ENCODE peak calls at places on chromosome X, in eight cellular contexts. One of them, this sample, is unnamed.

GRCh38 chrX:24117288-24117687 is 32.2 kb upstream of the ZFX start:
- DNase-seq in sigmoid colon: peak; percentile 71
- DNase-seq in CD4-positive, alpha-beta memory T cell: no peak
- DNase-seq in CD8-positive, alpha-beta T cell: no peak
- DNase-seq in fibroblast of lung: peak; percentile 72
- DNase-seq in Karpas-422: no peak
- DNase-seq in tibial artery: no peak
- DNase-seq in HepG2: no peak
- DNase-seq in this sample: peak; percentile 79

GRCh38 chrX:41621236-41621651 is 67.5 kb upstream of the GPR34 start:
- DNase-seq in sigmoid colon: no peak
- DNase-seq in CD4-positive, alpha-beta memory T cell: no peak
- DNase-seq in CD8-positive, alpha-beta T cell: no peak
- DNase-seq in fibroblast of lung: peak; percentile 53
- DNase-seq in Karpas-422: no peak
- DNase-seq in tibial artery: no peak
- DNase-seq in HepG2: no peak
- DNase-seq in this sample: no peak

GRCh38 chrX:103480526-103480925 is 38.8 kb downstream of the RAB40A start:
- DNase-seq in sigmoid colon: no peak
- DNase-seq in CD4-positive, alpha-beta memory T cell: no peak
- DNase-seq in CD8-positive, alpha-beta T cell: no peak
- DNase-seq in fibroblast of lung: no peak
- DNase-seq in Karpas-422: no peak
- DNase-seq in tibial artery: no peak
- DNase-seq in HepG2: no peak
- DNase-seq in this sample: no peak

GRCh38 chrX:100677616-100678181 is 33.7 kb downstream of the SRPX2 start:
- DNase-seq in sigmoid colon: no peak
- DNase-seq in CD4-positive, alpha-beta memory T cell: no peak
- DNase-seq in CD8-positive, alpha-beta T cell: no peak
- DNase-seq in fibroblast of lung: peak; percentile 66
- DNase-seq in Karpas-422: no peak
- DNase-seq in tibial artery: no peak
- DNase-seq in HepG2: no peak
- DNase-seq in this sample: no peak

GRCh38 chrX:135931644-135932487 is 38.4 kb downstream of the SAGE1 start:
- DNase-seq in sigmoid colon: no peak
- DNase-seq in CD4-positive, alpha-beta memory T cell: no peak
- DNase-seq in CD8-positive, alpha-beta T cell: peak; percentile 1
- DNase-seq in fibroblast of lung: peak; percentile 20
- DNase-seq in Karpas-422: peak; percentile 74
- DNase-seq in tibial artery: no peak
- DNase-seq in HepG2: peak; percentile 15
- DNase-seq in this sample: peak; percentile 66

GRCh38 chrX:77689376-77689775 is 96.6 kb downstream of the ATRX start:
- DNase-seq in sigmoid colon: no peak
- DNase-seq in CD4-positive, alpha-beta memory T cell: no peak
- DNase-seq in CD8-positive, alpha-beta T cell: no peak
- DNase-seq in fibroblast of lung: no peak
- DNase-seq in Karpas-422: no peak
- DNase-seq in tibial artery: no peak
- DNase-seq in HepG2: no peak
- DNase-seq in this sample: no peak

GRCh38 chrX:139967300-139967699 is 2.0 kb upstream of the CXorf66 start:
- DNase-seq in sigmoid colon: no peak
- DNase-seq in CD4-positive, alpha-beta memory T cell: no peak
- DNase-seq in CD8-positive, alpha-beta T cell: no peak
- DNase-seq in fibroblast of lung: no peak
- DNase-seq in Karpas-422: peak; percentile 71
- DNase-seq in tibial artery: no peak
- DNase-seq in HepG2: peak; percentile 9
- DNase-seq in this sample: peak; percentile 6

GRCh38 chrX:39653656-39654055 is 444.1 kb downstream of the BCOR start:
- DNase-seq in sigmoid colon: no peak
- DNase-seq in CD4-positive, alpha-beta memory T cell: no peak
- DNase-seq in CD8-positive, alpha-beta T cell: no peak
- DNase-seq in fibroblast of lung: peak; percentile 40
- DNase-seq in Karpas-422: no peak
- DNase-seq in tibial artery: no peak
- DNase-seq in HepG2: no peak
- DNase-seq in this sample: no peak

GRCh38 chrX:30992381-30992904 is 79.4 kb downstream of the FTHL17 start:
- DNase-seq in sigmoid colon: no peak
- DNase-seq in CD4-positive, alpha-beta memory T cell: no peak
- DNase-seq in CD8-positive, alpha-beta T cell: no peak
- DNase-seq in fibroblast of lung: peak; percentile 15
- DNase-seq in Karpas-422: no peak
- DNase-seq in tibial artery: no peak
- DNase-seq in HepG2: peak; percentile 93
- DNase-seq in this sample: no peak

GRCh38 chrX:134244043-134244442 is 7.1 kb downstream of the CCDC160 start:
- DNase-seq in sigmoid colon: no peak
- DNase-seq in CD4-positive, alpha-beta memory T cell: no peak
- DNase-seq in CD8-positive, alpha-beta T cell: no peak
- DNase-seq in fibroblast of lung: peak; percentile 58
- DNase-seq in Karpas-422: no peak
- DNase-seq in tibial artery: no peak
- DNase-seq in HepG2: no peak
- DNase-seq in this sample: peak; percentile 51

GRCh38 chrX:46628406-46629371 is 55.1 kb downstream of the CHST7 start:
- DNase-seq in sigmoid colon: peak; percentile 91
- DNase-seq in CD4-positive, alpha-beta memory T cell: peak; percentile 23
- DNase-seq in CD8-positive, alpha-beta T cell: no peak
- DNase-seq in fibroblast of lung: peak; percentile 42
- DNase-seq in Karpas-422: no peak
- DNase-seq in tibial artery: peak; percentile 80
- DNase-seq in HepG2: no peak
- DNase-seq in this sample: peak; percentile 39

GRCh38 chrX:10783451-10783995 is 163.1 kb upstream of the MID1 start:
- DNase-seq in sigmoid colon: no peak
- DNase-seq in CD4-positive, alpha-beta memory T cell: no peak
- DNase-seq in CD8-positive, alpha-beta T cell: no peak
- DNase-seq in fibroblast of lung: no peak
- DNase-seq in Karpas-422: no peak
- DNase-seq in tibial artery: no peak
- DNase-seq in HepG2: no peak
- DNase-seq in this sample: peak; percentile 59

GRCh38 chrX:97211070-97211469 is 327.4 kb downstream of the RPA4 start:
- DNase-seq in sigmoid colon: no peak
- DNase-seq in CD4-positive, alpha-beta memory T cell: no peak
- DNase-seq in CD8-positive, alpha-beta T cell: no peak
- DNase-seq in fibroblast of lung: no peak
- DNase-seq in Karpas-422: no peak
- DNase-seq in tibial artery: no peak
- DNase-seq in HepG2: no peak
- DNase-seq in this sample: no peak

GRCh38 chrX:49003696-49004095 is 1.6 kb upstream of the GRIPAP1 start:
- DNase-seq in sigmoid colon: no peak
- DNase-seq in CD4-positive, alpha-beta memory T cell: no peak
- DNase-seq in CD8-positive, alpha-beta T cell: no peak
- DNase-seq in fibroblast of lung: no peak
- DNase-seq in Karpas-422: peak; percentile 47
- DNase-seq in tibial artery: no peak
- DNase-seq in HepG2: peak; percentile 9
- DNase-seq in this sample: no peak

GRCh38 chrX:68839771-68840170 is 10.9 kb downstream of the EFNB1 start:
- DNase-seq in sigmoid colon: peak; percentile 50
- DNase-seq in CD4-positive, alpha-beta memory T cell: no peak
- DNase-seq in CD8-positive, alpha-beta T cell: no peak
- DNase-seq in fibroblast of lung: no peak
- DNase-seq in Karpas-422: no peak
- DNase-seq in tibial artery: no peak
- DNase-seq in HepG2: no peak
- DNase-seq in this sample: no peak

GRCh38 chrX:129462707-129463106 is 60.6 kb downstream of the SMARCA1 start:
- DNase-seq in sigmoid colon: no peak
- DNase-seq in CD4-positive, alpha-beta memory T cell: no peak
- DNase-seq in CD8-positive, alpha-beta T cell: no peak
- DNase-seq in fibroblast of lung: no peak
- DNase-seq in Karpas-422: no peak
- DNase-seq in tibial artery: no peak
- DNase-seq in HepG2: no peak
- DNase-seq in this sample: peak; percentile 22

GRCh38 chrX:2520539-2520938 is 19.8 kb upstream of the DHRSX start:
- DNase-seq in sigmoid colon: no peak
- DNase-seq in CD4-positive, alpha-beta memory T cell: no peak
- DNase-seq in CD8-positive, alpha-beta T cell: no peak
- DNase-seq in fibroblast of lung: no peak
- DNase-seq in Karpas-422: no peak
- DNase-seq in tibial artery: no peak
- DNase-seq in HepG2: no peak
- DNase-seq in this sample: no peak

GRCh38 chrX:7107968-7108480 is 39.5 kb upstream of the STS start:
- DNase-seq in sigmoid colon: no peak
- DNase-seq in CD4-positive, alpha-beta memory T cell: no peak
- DNase-seq in CD8-positive, alpha-beta T cell: no peak
- DNase-seq in fibroblast of lung: no peak
- DNase-seq in Karpas-422: peak; percentile 67
- DNase-seq in tibial artery: no peak
- DNase-seq in HepG2: no peak
- DNase-seq in this sample: no peak
- H3K4me1 ChIP-seq in sigmoid colon: no peaks in the 10 kb centered on the region
- H3K4me1 ChIP-seq in CD4-positive, alpha-beta memory T cell: peaks cover 5% of the 10 kb centered on the region
- H3K4me1 ChIP-seq in CD8-positive, alpha-beta T cell: no peaks in the 10 kb centered on the region
- H3K4me1 ChIP-seq in fibroblast of lung: peaks cover 3% of the 10 kb centered on the region
- H3K4me1 ChIP-seq in Karpas-422: peaks cover 62% of the 10 kb centered on the region
- H3K4me1 ChIP-seq in tibial artery: no peaks in the 10 kb centered on the region
- H3K4me1 ChIP-seq in HepG2: peaks cover 9% of the 10 kb centered on the region
- H3K4me1 ChIP-seq in this sample: no peaks in the 10 kb centered on the region

GRCh38 chrX:132740316-132741123 is 217.9 kb downstream of the HS6ST2 start:
- DNase-seq in sigmoid colon: no peak
- DNase-seq in CD4-positive, alpha-beta memory T cell: no peak
- DNase-seq in CD8-positive, alpha-beta T cell: no peak
- DNase-seq in fibroblast of lung: no peak
- DNase-seq in Karpas-422: peak; percentile 43
- DNase-seq in tibial artery: no peak
- DNase-seq in HepG2: no peak
- DNase-seq in this sample: peak; percentile 25
- H3K4me1 ChIP-seq in sigmoid colon: no peaks in the 10 kb centered on the region
- H3K4me1 ChIP-seq in CD4-positive, alpha-beta memory T cell: peaks cover 16% of the 10 kb centered on the region
- H3K4me1 ChIP-seq in CD8-positive, alpha-beta T cell: peaks cover 18% of the 10 kb centered on the region
- H3K4me1 ChIP-seq in fibroblast of lung: no peaks in the 10 kb centered on the region
- H3K4me1 ChIP-seq in Karpas-422: no peaks in the 10 kb centered on the region
- H3K4me1 ChIP-seq in tibial artery: no peaks in the 10 kb centered on the region
- H3K4me1 ChIP-seq in HepG2: no peaks in the 10 kb centered on the region
- H3K4me1 ChIP-seq in this sample: no peaks in the 10 kb centered on the region

GRCh38 chrX:150570512-150570911 is 2.1 kb downstream of the MTM1 start:
- DNase-seq in sigmoid colon: no peak
- DNase-seq in CD4-positive, alpha-beta memory T cell: no peak
- DNase-seq in CD8-positive, alpha-beta T cell: no peak
- DNase-seq in fibroblast of lung: no peak
- DNase-seq in Karpas-422: no peak
- DNase-seq in tibial artery: no peak
- DNase-seq in HepG2: peak; percentile 93
- DNase-seq in this sample: peak; percentile 19

GRCh38 chrX:150574824-150575409 is 6.5 kb downstream of the MTM1 start:
- DNase-seq in sigmoid colon: no peak
- DNase-seq in CD4-positive, alpha-beta memory T cell: no peak
- DNase-seq in CD8-positive, alpha-beta T cell: no peak
- DNase-seq in fibroblast of lung: no peak
- DNase-seq in Karpas-422: no peak
- DNase-seq in tibial artery: no peak
- DNase-seq in HepG2: no peak
- DNase-seq in this sample: peak; percentile 16

GRCh38 chrX:150572206-150572605 is 3.8 kb downstream of the MTM1 start:
- DNase-seq in sigmoid colon: no peak
- DNase-seq in CD4-positive, alpha-beta memory T cell: no peak
- DNase-seq in CD8-positive, alpha-beta T cell: no peak
- DNase-seq in fibroblast of lung: no peak
- DNase-seq in Karpas-422: no peak
- DNase-seq in tibial artery: no peak
- DNase-seq in HepG2: no peak
- DNase-seq in this sample: no peak

GRCh38 chrX:150575415-150575814 is 7.0 kb downstream of the MTM1 start:
- DNase-seq in sigmoid colon: no peak
- DNase-seq in CD4-positive, alpha-beta memory T cell: peak; percentile 85
- DNase-seq in CD8-positive, alpha-beta T cell: peak; percentile 17
- DNase-seq in fibroblast of lung: peak; percentile 45
- DNase-seq in Karpas-422: no peak
- DNase-seq in tibial artery: no peak
- DNase-seq in HepG2: no peak
- DNase-seq in this sample: peak; percentile 46

DNA sequence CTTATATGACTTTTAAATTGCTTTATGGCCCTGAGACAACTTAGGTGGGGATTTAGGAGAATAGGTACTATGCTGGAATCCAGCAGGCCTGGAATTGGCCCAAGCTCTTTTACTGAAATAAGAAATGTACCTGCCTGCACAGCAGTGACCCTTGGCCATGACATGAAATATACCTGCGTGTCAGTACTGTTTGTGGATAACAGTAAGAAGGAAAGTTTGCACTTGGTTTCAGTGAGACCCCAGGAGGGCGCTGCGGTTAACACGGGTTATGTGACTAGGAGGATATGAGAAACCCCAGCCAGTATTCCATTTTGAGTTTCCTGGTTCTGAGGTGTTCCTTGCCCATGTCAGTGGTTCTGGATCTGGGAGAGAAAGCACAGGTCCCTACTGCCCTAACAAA is 5.3 kb downstream of the MTM1 start:
- DNase-seq in sigmoid colon: no peak
- DNase-seq in CD4-positive, alpha-beta memory T cell: peak; percentile 46
- DNase-seq in CD8-positive, alpha-beta T cell: no peak
- DNase-seq in fibroblast of lung: no peak
- DNase-seq in Karpas-422: no peak
- DNase-seq in tibial artery: no peak
- DNase-seq in HepG2: no peak
- DNase-seq in this sample: no peak
- H3K4me1 ChIP-seq in sigmoid colon: peaks cover 19% of the 10 kb centered on the region
- H3K4me1 ChIP-seq in CD4-positive, alpha-beta memory T cell: peaks cover 93% of the 10 kb centered on the region
- H3K4me1 ChIP-seq in CD8-positive, alpha-beta T cell: peaks cover 83% of the 10 kb centered on the region
- H3K4me1 ChIP-seq in fibroblast of lung: no peaks in the 10 kb centered on the region
- H3K4me1 ChIP-seq in Karpas-422: peaks cover 45% of the 10 kb centered on the region
- H3K4me1 ChIP-seq in tibial artery: no peaks in the 10 kb centered on the region
- H3K4me1 ChIP-seq in HepG2: peaks cover 76% of the 10 kb centered on the region
- H3K4me1 ChIP-seq in this sample: peaks cover 6% of the 10 kb centered on the region

GRCh38 chrX:9528498-9528897 is 63.6 kb downstream of the TBL1X start:
- DNase-seq in sigmoid colon: no peak
- DNase-seq in CD4-positive, alpha-beta memory T cell: no peak
- DNase-seq in CD8-positive, alpha-beta T cell: no peak
- DNase-seq in fibroblast of lung: no peak
- DNase-seq in Karpas-422: no peak
- DNase-seq in tibial artery: no peak
- DNase-seq in HepG2: no peak
- DNase-seq in this sample: no peak

GRCh38 chrX:9529223-9529622 is 64.4 kb downstream of the TBL1X start:
- DNase-seq in sigmoid colon: no peak
- DNase-seq in CD4-positive, alpha-beta memory T cell: no peak
- DNase-seq in CD8-positive, alpha-beta T cell: no peak
- DNase-seq in fibroblast of lung: no peak
- DNase-seq in Karpas-422: no peak
- DNase-seq in tibial artery: no peak
- DNase-seq in HepG2: no peak
- DNase-seq in this sample: no peak

GRCh38 chrX:9526965-9527364 is 62.1 kb downstream of the TBL1X start:
- DNase-seq in sigmoid colon: no peak
- DNase-seq in CD4-positive, alpha-beta memory T cell: no peak
- DNase-seq in CD8-positive, alpha-beta T cell: no peak
- DNase-seq in fibroblast of lung: no peak
- DNase-seq in Karpas-422: no peak
- DNase-seq in tibial artery: no peak
- DNase-seq in HepG2: no peak
- DNase-seq in this sample: no peak

GRCh38 chrX:9522756-9523155 is 57.9 kb downstream of the TBL1X start:
- DNase-seq in sigmoid colon: no peak
- DNase-seq in CD4-positive, alpha-beta memory T cell: no peak
- DNase-seq in CD8-positive, alpha-beta T cell: no peak
- DNase-seq in fibroblast of lung: no peak
- DNase-seq in Karpas-422: no peak
- DNase-seq in tibial artery: no peak
- DNase-seq in HepG2: no peak
- DNase-seq in this sample: peak; percentile 24

GRCh38 chrX:9525511-9526248 is 60.8 kb downstream of the TBL1X start:
- DNase-seq in sigmoid colon: no peak
- DNase-seq in CD4-positive, alpha-beta memory T cell: no peak
- DNase-seq in CD8-positive, alpha-beta T cell: no peak
- DNase-seq in fibroblast of lung: peak; percentile 38
- DNase-seq in Karpas-422: peak; percentile 61
- DNase-seq in tibial artery: no peak
- DNase-seq in HepG2: no peak
- DNase-seq in this sample: no peak
- H3K4me1 ChIP-seq in sigmoid colon: peaks cover 23% of the 10 kb centered on the region
- H3K4me1 ChIP-seq in CD4-positive, alpha-beta memory T cell: peaks cover 10% of the 10 kb centered on the region
- H3K4me1 ChIP-seq in CD8-positive, alpha-beta T cell: peaks cover 1% of the 10 kb centered on the region
- H3K4me1 ChIP-seq in fibroblast of lung: peaks cover 3% of the 10 kb centered on the region
- H3K4me1 ChIP-seq in Karpas-422: peaks cover 31% of the 10 kb centered on the region
- H3K4me1 ChIP-seq in tibial artery: no peaks in the 10 kb centered on the region
- H3K4me1 ChIP-seq in HepG2: peaks cover 30% of the 10 kb centered on the region
- H3K4me1 ChIP-seq in this sample: peaks cover 10% of the 10 kb centered on the region